ENCODE peak calls at places on chromosome 11, in six cellular contexts. W is effector memory CD4-positive, alpha-beta T cell; U is DND-41; I is transverse colon; T is tibial artery; J is colonic mucosa. G is an unnamed sample.

GRCh38 chr11:120715239-120715638 is 203.7 kb downstream of the GRIK4 start:
- DNase-seq in W (no peak), U (peak; percentile 11), I (no peak), T (no peak), J (no peak), G (no peak)

GRCh38 chr11:31492320-31492913 is 17.0 kb downstream of the IMMP1L start:
- DNase-seq in W (no peak), U (no peak), I (no peak), T (no peak), J (no peak), G (no peak)

GRCh38 chr11:91394073-91394717 is 830.4 kb upstream of the FAT3 start:
- DNase-seq in W (no peak), U (no peak), I (no peak), T (no peak), J (no peak), G (no peak)

GRCh38 chr11:69639843-69640242 is 1.1 kb upstream of the CCND1 start:
- DNase-seq in W (no peak), U (no peak), I (no peak), T (no peak), J (no peak), G (no peak)

GRCh38 chr11:122137081-122137793 is 21.2 kb upstream of the BLID start:
- DNase-seq in W (no peak), U (no peak), I (no peak), T (no peak), J (no peak), G (no peak)

GRCh38 chr11:118528511-118528910 is 1.2 kb downstream of the TTC36 start:
- DNase-seq in W (no peak), U (no peak), I (no peak), T (no peak), J (no peak), G (no peak)

GRCh38 chr11:27717801-27718229 is 17.6 kb upstream of the BDNF start:
- DNase-seq in W (no peak), U (no peak), I (no peak), T (no peak), J (no peak), G (no peak)

GRCh38 chr11:78651923-78652602 is 77.4 kb upstream of the NARS2 start:
- DNase-seq in W (no peak), U (no peak), I (no peak), T (no peak), J (no peak), G (no peak)

GRCh38 chr11:82718307-82718706 is 15.4 kb downstream of the FAM181B start:
- DNase-seq in W (no peak), U (no peak), I (no peak), T (no peak), J (no peak), G (no peak)

GRCh38 chr11:44305643-44306468 is 4.1 kb downstream of the ALX4 start:
- DNase-seq in W (no peak), U (no peak), I (peak; percentile 20), T (no peak), J (peak; percentile 27), G (peak; percentile 13)
- H3K4me3 ChIP-seq in W (peak overlapping the region; percentile 79), U (no peak overlapping the region), I (peak overlapping the region; percentile 80), T (peak overlapping the region; percentile 49), J (peak overlapping the region; percentile 56), G (peak overlapping the region; percentile 59)

DNA sequence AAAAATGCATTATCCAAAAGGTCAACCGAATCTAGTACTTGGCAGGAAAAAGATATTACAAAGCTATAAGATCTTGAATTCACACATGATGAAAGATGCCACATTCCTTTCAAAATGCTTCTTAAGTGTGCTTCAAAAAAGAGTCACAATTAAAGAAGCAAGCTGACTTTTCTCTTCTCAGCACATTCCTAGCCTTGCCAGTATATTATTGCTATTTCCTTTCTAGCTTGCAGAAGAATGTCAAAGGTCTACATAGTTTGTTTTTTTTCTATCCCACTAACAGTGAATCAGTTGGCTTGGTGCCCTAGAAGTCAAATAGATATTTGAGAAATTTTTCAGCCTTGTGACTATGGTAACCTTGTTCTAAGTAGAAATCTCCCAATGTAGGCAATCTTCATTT is 56.8 kb downstream of the GUCY1A2 start:
- DNase-seq in W (no peak), U (no peak), I (no peak), T (no peak), J (no peak), G (no peak)
- H3K27ac ChIP-seq in W (no peak overlapping the region), U (no peak overlapping the region), I (no peak overlapping the region), T (no peak overlapping the region), J (no peak overlapping the region), G (no peak overlapping the region)

GRCh38 chr11:94665116-94665659 is 98.0 kb downstream of the PIWIL4 start:
- DNase-seq in W (no peak), U (no peak), I (no peak), T (no peak), J (no peak), G (no peak)

GRCh38 chr11:94664336-94664735 is 97.2 kb downstream of the PIWIL4 start:
- DNase-seq in W (no peak), U (no peak), I (no peak), T (no peak), J (no peak), G (no peak)

GRCh38 chr11:94661444-94661843 is 94.3 kb downstream of the PIWIL4 start:
- DNase-seq in W (no peak), U (no peak), I (no peak), T (no peak), J (no peak), G (no peak)

GRCh38 chr11:94658888-94659287 is 91.7 kb downstream of the PIWIL4 start:
- DNase-seq in W (no peak), U (no peak), I (no peak), T (no peak), J (no peak), G (no peak)

DNA sequence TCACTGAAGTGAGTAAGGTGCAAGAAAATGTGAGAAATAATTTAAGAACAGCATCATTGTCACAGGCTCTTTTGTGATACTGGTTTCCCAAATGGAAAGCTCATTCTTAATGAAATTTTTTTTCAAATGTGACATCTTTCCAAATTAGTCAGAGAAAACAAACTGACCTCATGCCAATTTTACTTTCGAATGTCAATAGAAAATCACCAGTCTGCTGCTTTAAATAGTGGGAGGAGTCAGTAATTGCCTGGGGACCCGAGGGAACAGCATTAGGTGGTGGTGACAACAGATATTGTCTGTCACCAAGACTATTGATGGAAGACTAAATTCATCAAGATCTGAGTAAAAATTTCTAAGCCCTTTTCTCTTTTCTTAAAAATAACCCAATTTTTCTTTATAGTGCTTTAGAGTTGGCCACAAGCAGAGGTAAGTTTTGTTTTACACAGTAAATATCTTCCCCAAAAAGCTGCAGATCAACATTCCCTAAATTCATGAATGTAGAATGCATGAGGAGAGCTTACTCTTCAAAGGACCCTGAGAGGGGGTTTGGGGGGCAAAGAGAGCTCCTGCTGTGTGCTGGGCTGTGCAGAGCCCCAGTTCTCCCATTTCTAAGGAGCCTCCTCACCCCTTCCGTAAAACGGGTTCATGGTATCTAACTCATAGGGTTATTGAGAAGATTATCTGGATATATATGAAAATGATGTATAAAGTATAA is 95.1 kb downstream of the PIWIL4 start:
- DNase-seq in W (no peak), U (no peak), I (no peak), T (no peak), J (no peak), G (no peak)
- H3K4me3 ChIP-seq in W (no peak overlapping the region), U (no peak overlapping the region), I (no peak overlapping the region), T (no peak overlapping the region), J (no peak overlapping the region), G (no peak overlapping the region)

GRCh38 chr11:130738618-130739017 is 177.7 kb downstream of the SNX19 start:
- DNase-seq in W (no peak), U (no peak), I (no peak), T (no peak), J (no peak), G (no peak)
- H3K27ac ChIP-seq in W (no peak overlapping the region), U (no peak overlapping the region), I (no peak overlapping the region), T (no peak overlapping the region), J (no peak overlapping the region), G (no peak overlapping the region)

DNA sequence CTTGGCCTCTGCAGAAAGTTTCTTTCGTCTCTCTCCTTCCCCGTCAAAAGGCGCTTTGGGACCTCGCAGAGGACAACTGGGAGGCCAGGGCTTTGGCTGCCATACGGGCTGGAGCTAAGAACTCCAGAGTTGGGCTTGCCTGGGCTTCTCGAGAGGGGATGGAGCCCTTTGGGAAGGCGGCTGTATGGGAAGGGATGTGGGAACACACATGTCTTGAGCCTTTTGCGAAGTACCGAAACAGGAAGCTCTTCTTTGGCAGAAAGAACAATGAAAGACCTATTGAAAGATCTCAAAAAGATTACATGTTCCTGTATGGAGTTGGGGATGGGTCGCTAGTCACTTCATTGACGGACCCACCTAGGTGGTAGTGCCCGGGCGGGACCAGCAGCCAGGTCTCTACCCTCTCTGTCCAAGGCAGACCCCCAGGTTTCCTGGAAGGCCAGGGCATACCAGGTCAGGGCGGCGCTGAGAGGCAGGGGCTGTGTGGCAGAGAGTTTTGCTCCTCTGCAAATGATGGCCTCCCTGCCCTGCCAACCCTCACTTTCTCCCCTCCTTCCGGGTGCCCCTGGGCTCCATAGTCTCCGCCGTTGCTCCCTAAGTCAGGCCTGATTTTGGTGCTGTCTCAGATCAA is 993 bp downstream of the ST14 start:
- DNase-seq in W (no peak), U (no peak), I (no peak), T (no peak), J (peak; percentile 52), G (no peak)
- H3K4me3 ChIP-seq in W (no peak overlapping the region), U (no peak overlapping the region), I (peak overlapping the region; percentile 79), T (peak overlapping the region; percentile 43), J (peak overlapping the region; percentile 67), G (no peak overlapping the region)

DNA sequence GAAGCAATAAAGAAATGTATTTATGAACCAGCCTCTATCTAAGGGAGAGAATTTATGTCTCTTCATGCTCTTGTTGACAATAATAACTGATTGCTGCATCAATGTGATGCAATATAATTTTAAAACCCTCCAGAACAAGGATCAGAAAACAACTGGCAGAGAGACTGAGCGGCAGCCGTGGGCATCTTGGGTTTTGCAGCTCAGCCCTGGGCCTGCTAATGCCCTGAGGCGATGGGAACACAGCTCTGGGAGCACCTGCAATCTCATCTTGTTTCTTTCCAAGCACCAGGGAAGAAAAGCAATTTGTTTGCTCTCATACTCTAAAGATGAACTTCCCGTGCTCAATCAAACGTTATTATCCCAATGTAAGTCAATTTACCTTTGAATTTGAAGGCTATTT is 245.7 kb downstream of the ST3GAL4 start:
- DNase-seq in W (no peak), U (no peak), I (no peak), T (no peak), J (no peak), G (no peak)
- H3K27ac ChIP-seq in W (no peak overlapping the region), U (no peak overlapping the region), I (no peak overlapping the region), T (no peak overlapping the region), J (no peak overlapping the region), G (no peak overlapping the region)

GRCh38 chr11:103111400-103111799 is 2.2 kb downstream of the DYNC2H1 start:
- DNase-seq in W (no peak), U (no peak), I (no peak), T (no peak), J (no peak), G (no peak)

GRCh38 chr11:103109818-103110388 is 677 bp downstream of the DYNC2H1 start:
- DNase-seq in W (no peak), U (no peak), I (no peak), T (peak; percentile 31), J (peak; percentile 17), G (no peak)

GRCh38 chr11:103112364-103112763 is 3.1 kb downstream of the DYNC2H1 start:
- DNase-seq in W (no peak), U (no peak), I (no peak), T (no peak), J (no peak), G (no peak)

GRCh38 chr11:103108933-103109817 is at the start of gene DYNC2H1:
- DNase-seq in W (peak; percentile 78), U (peak; percentile 81), I (peak; percentile 88), T (peak; percentile 85), J (peak; percentile 86), G (peak; percentile 88)

GRCh38 chr11:103110406-103110805 is 1.2 kb downstream of the DYNC2H1 start:
- DNase-seq in W (no peak), U (no peak), I (no peak), T (no peak), J (no peak), G (no peak)
- H3K4me3 ChIP-seq in W (no peak overlapping the region), U (no peak overlapping the region), I (peak overlapping the region; percentile 64), T (peak overlapping the region; percentile 64), J (no peak overlapping the region), G (no peak overlapping the region)

G was measured in CD8-positive, alpha-beta memory T cell.